ENCODE peak calls at places on chromosome 2, in five cellular contexts. S is stimulated activated CD4-positive, alpha-beta T cell treated with anti-CD3 and anti-CD28 coated beads, Interleukin-4, amount 100 ng/mL, for 24 hours; I is A172; F is NCI-H774; N is GOT3. V is an unnamed sample.

GRCh38 chr2:160227252-160227651 is 27.2 kb upstream of the ITGB6 start:
- DNase-seq in S (no peak), I (peak; percentile 66), F (no peak), N (no peak), V (no peak)

GRCh38 chr2:40087434-40087833 is 308.4 kb upstream of the THUMPD2 start:
- DNase-seq in S (no peak), I (no peak), F (no peak), N (no peak), V (no peak)

GRCh38 chr2:159454185-159454584 is 162.2 kb downstream of the BAZ2B start:
- DNase-seq in S (no peak), I (no peak), F (no peak), N (no peak), V (peak; percentile 30)

GRCh38 chr2:135676031-135676430 is 65.6 kb upstream of the UBXN4 start:
- DNase-seq in S (no peak), I (no peak), F (no peak), N (no peak), V (no peak)

GRCh38 chr2:113117594-113118262 is 9.7 kb upstream of the IL1RN start:
- DNase-seq in S (peak; percentile 14), I (peak; percentile 48), F (no peak), N (no peak), V (no peak)

GRCh38 chr2:113291191-113291590 is 12.5 kb upstream of the PAX8 start:
- DNase-seq in S (no peak), I (no peak), F (no peak), N (no peak), V (no peak)

GRCh38 chr2:235776531-235776930 is 282.7 kb downstream of the AGAP1 start:
- DNase-seq in S (no peak), I (no peak), F (no peak), N (no peak), V (no peak)

GRCh38 chr2:206250041-206250897 is 24.2 kb upstream of the ZDBF2 start:
- DNase-seq in S (no peak), I (no peak), F (no peak), N (no peak), V (peak; percentile 33)

GRCh38 chr2:68733365-68733764 is 1.2 kb upstream of the ARHGAP25 start:
- DNase-seq in S (no peak), I (no peak), F (no peak), N (no peak), V (no peak)

GRCh38 chr2:233817305-233817980 is 36.9 kb downstream of the HJURP start:
- DNase-seq in S (no peak), I (no peak), F (no peak), N (no peak), V (no peak)

GRCh38 chr2:98720286-98720685 is 10.6 kb downstream of the MGAT4A start:
- DNase-seq in S (no peak), I (no peak), F (no peak), N (no peak), V (no peak)

GRCh38 chr2:240949791-240950705 is 43.9 kb downstream of the CROCC2 start:
- DNase-seq in S (no peak), I (no peak), F (no peak), N (no peak), V (no peak)

GRCh38 chr2:189014426-189015138 is 40.4 kb downstream of the COL3A1 start:
- DNase-seq in S (no peak), I (no peak), F (no peak), N (no peak), V (no peak)